ENCODE peak calls at places on chromosomes 16 and 17, in seven cellular contexts. One of them, this sample, is unnamed.

GRCh38 chr16:78654929-78655328 is 555.5 kb downstream of the WWOX start:
- DNase-seq in RPMI7951: no peak
- DNase-seq in endothelial cell: no peak
- DNase-seq in HFFc6: no peak
- DNase-seq in neural progenitor cell: no peak
- DNase-seq in activated naive CD8-positive, alpha-beta T cell treated with anti-CD3 and anti-CD28 coated beads, Interleukin-2, amount 50 U/mL, for 24 hours: no peak
- DNase-seq in CD4-positive, alpha-beta T cell: no peak
- DNase-seq in this sample: no peak

GRCh38 chr17:42407289-42407836 is 15.7 kb downstream of the CAVIN1 start:
- DNase-seq in RPMI7951: peak; percentile 28
- DNase-seq in HFFc6: peak; percentile 42
- DNase-seq in CD4-positive, alpha-beta T cell: peak; percentile 63
- DNase-seq in activated naive CD8-positive, alpha-beta T cell treated with anti-CD3 and anti-CD28 coated beads, Interleukin-2, amount 50 U/mL, for 24 hours: peak; percentile 51
- DNase-seq in endothelial cell: peak; percentile 71
- DNase-seq in neural progenitor cell: peak; percentile 79
- DNase-seq in this sample: no peak

GRCh38 chr17:30312218-30312617 is 20.5 kb upstream of the BLMH start:
- DNase-seq in neural progenitor cell: no peak
- DNase-seq in activated naive CD8-positive, alpha-beta T cell treated with anti-CD3 and anti-CD28 coated beads, Interleukin-2, amount 50 U/mL, for 24 hours: no peak
- DNase-seq in HFFc6: no peak
- DNase-seq in CD4-positive, alpha-beta T cell: no peak
- DNase-seq in endothelial cell: no peak
- DNase-seq in RPMI7951: no peak
- DNase-seq in this sample: no peak

GRCh38 chr16:1947369-1947670 is 4.3 kb upstream of the MSRB1 start:
- DNase-seq in endothelial cell: no peak
- DNase-seq in RPMI7951: no peak
- DNase-seq in CD4-positive, alpha-beta T cell: no peak
- DNase-seq in activated naive CD8-positive, alpha-beta T cell treated with anti-CD3 and anti-CD28 coated beads, Interleukin-2, amount 50 U/mL, for 24 hours: no peak
- DNase-seq in HFFc6: no peak
- DNase-seq in neural progenitor cell: no peak
- DNase-seq in this sample: no peak

GRCh38 chr16:1556254-1556653 is 22.8 kb downstream of the TMEM204 start:
- DNase-seq in activated naive CD8-positive, alpha-beta T cell treated with anti-CD3 and anti-CD28 coated beads, Interleukin-2, amount 50 U/mL, for 24 hours: no peak
- DNase-seq in HFFc6: no peak
- DNase-seq in CD4-positive, alpha-beta T cell: no peak
- DNase-seq in RPMI7951: no peak
- DNase-seq in neural progenitor cell: no peak
- DNase-seq in endothelial cell: no peak
- DNase-seq in this sample: peak; percentile 15

GRCh38 chr16:67879936-67880335 is 4.7 kb upstream of the NRN1L start:
- DNase-seq in RPMI7951: no peak
- DNase-seq in CD4-positive, alpha-beta T cell: no peak
- DNase-seq in HFFc6: no peak
- DNase-seq in endothelial cell: no peak
- DNase-seq in activated naive CD8-positive, alpha-beta T cell treated with anti-CD3 and anti-CD28 coated beads, Interleukin-2, amount 50 U/mL, for 24 hours: no peak
- DNase-seq in neural progenitor cell: no peak
- DNase-seq in this sample: no peak

GRCh38 chr16:17365211-17365541 is 105.6 kb downstream of the XYLT1 start:
- DNase-seq in CD4-positive, alpha-beta T cell: no peak
- DNase-seq in HFFc6: no peak
- DNase-seq in activated naive CD8-positive, alpha-beta T cell treated with anti-CD3 and anti-CD28 coated beads, Interleukin-2, amount 50 U/mL, for 24 hours: no peak
- DNase-seq in endothelial cell: no peak
- DNase-seq in RPMI7951: no peak
- DNase-seq in neural progenitor cell: no peak
- DNase-seq in this sample: no peak

GRCh38 chr16:3664187-3664896 is 9.9 kb downstream of the DNASE1 start:
- DNase-seq in neural progenitor cell: no peak
- DNase-seq in endothelial cell: no peak
- DNase-seq in RPMI7951: no peak
- DNase-seq in CD4-positive, alpha-beta T cell: no peak
- DNase-seq in HFFc6: no peak
- DNase-seq in activated naive CD8-positive, alpha-beta T cell treated with anti-CD3 and anti-CD28 coated beads, Interleukin-2, amount 50 U/mL, for 24 hours: no peak
- DNase-seq in this sample: no peak

GRCh38 chr17:47889734-47890529 is 6.1 kb upstream of the SP2 start:
- DNase-seq in RPMI7951: peak; percentile 68
- DNase-seq in neural progenitor cell: peak; percentile 91
- DNase-seq in CD4-positive, alpha-beta T cell: peak; percentile 97
- DNase-seq in HFFc6: peak; percentile 69
- DNase-seq in endothelial cell: peak; percentile 93
- DNase-seq in activated naive CD8-positive, alpha-beta T cell treated with anti-CD3 and anti-CD28 coated beads, Interleukin-2, amount 50 U/mL, for 24 hours: peak; percentile 94
- DNase-seq in this sample: no peak

GRCh38 chr17:74864866-74865395 is 5.2 kb upstream of the GRIN2C start:
- DNase-seq in RPMI7951: peak; percentile 46
- DNase-seq in endothelial cell: peak; percentile 81
- DNase-seq in activated naive CD8-positive, alpha-beta T cell treated with anti-CD3 and anti-CD28 coated beads, Interleukin-2, amount 50 U/mL, for 24 hours: peak; percentile 80
- DNase-seq in CD4-positive, alpha-beta T cell: peak; percentile 76
- DNase-seq in HFFc6: peak; percentile 45
- DNase-seq in neural progenitor cell: peak; percentile 77
- DNase-seq in this sample: peak; percentile 25

GRCh38 chr17:6462692-6463091 is 18.4 kb downstream of the PIMREG start:
- DNase-seq in endothelial cell: no peak
- DNase-seq in neural progenitor cell: no peak
- DNase-seq in RPMI7951: no peak
- DNase-seq in HFFc6: no peak
- DNase-seq in activated naive CD8-positive, alpha-beta T cell treated with anti-CD3 and anti-CD28 coated beads, Interleukin-2, amount 50 U/mL, for 24 hours: no peak
- DNase-seq in CD4-positive, alpha-beta T cell: no peak
- DNase-seq in this sample: no peak

GRCh38 chr16:25256821-25257503 is 683 bp downstream of the ZKSCAN2 start:
- DNase-seq in endothelial cell: peak; percentile 40
- DNase-seq in neural progenitor cell: peak; percentile 45
- DNase-seq in HFFc6: no peak
- DNase-seq in CD4-positive, alpha-beta T cell: no peak
- DNase-seq in activated naive CD8-positive, alpha-beta T cell treated with anti-CD3 and anti-CD28 coated beads, Interleukin-2, amount 50 U/mL, for 24 hours: peak; percentile 25
- DNase-seq in RPMI7951: peak; percentile 15
- DNase-seq in this sample: no peak

GRCh38 chr16:71883849-71884638 is at the start of gene ZNF821:
- DNase-seq in RPMI7951: peak; percentile 67
- DNase-seq in endothelial cell: peak; percentile 91
- DNase-seq in activated naive CD8-positive, alpha-beta T cell treated with anti-CD3 and anti-CD28 coated beads, Interleukin-2, amount 50 U/mL, for 24 hours: peak; percentile 78
- DNase-seq in CD4-positive, alpha-beta T cell: peak; percentile 70
- DNase-seq in HFFc6: peak; percentile 27
- DNase-seq in neural progenitor cell: peak; percentile 98
- DNase-seq in this sample: peak; percentile 20

GRCh38 chr16:18836702-18837101 is 35.4 kb upstream of the ARL6IP1 start:
- DNase-seq in activated naive CD8-positive, alpha-beta T cell treated with anti-CD3 and anti-CD28 coated beads, Interleukin-2, amount 50 U/mL, for 24 hours: no peak
- DNase-seq in endothelial cell: no peak
- DNase-seq in CD4-positive, alpha-beta T cell: no peak
- DNase-seq in RPMI7951: no peak
- DNase-seq in HFFc6: no peak
- DNase-seq in neural progenitor cell: no peak
- DNase-seq in this sample: no peak

GRCh38 chr17:39194089-39194984 is 3.1 kb downstream of the CACNB1 start:
- DNase-seq in CD4-positive, alpha-beta T cell: no peak
- DNase-seq in neural progenitor cell: peak; percentile 81
- DNase-seq in RPMI7951: no peak
- DNase-seq in endothelial cell: peak; percentile 56
- DNase-seq in HFFc6: peak; percentile 43
- DNase-seq in activated naive CD8-positive, alpha-beta T cell treated with anti-CD3 and anti-CD28 coated beads, Interleukin-2, amount 50 U/mL, for 24 hours: no peak
- DNase-seq in this sample: peak; percentile 28

GRCh38 chr16:64951193-64951592 is 170.7 kb downstream of the CDH11 start:
- DNase-seq in activated naive CD8-positive, alpha-beta T cell treated with anti-CD3 and anti-CD28 coated beads, Interleukin-2, amount 50 U/mL, for 24 hours: no peak
- DNase-seq in RPMI7951: no peak
- DNase-seq in neural progenitor cell: no peak
- DNase-seq in CD4-positive, alpha-beta T cell: no peak
- DNase-seq in endothelial cell: no peak
- DNase-seq in HFFc6: no peak
- DNase-seq in this sample: no peak